ENCODE peak calls at places on chromosomes 7 and 10, in four cellular contexts. J is K562, O is HepG2, V is GM12878. F is an unnamed sample.

GRCh38 chr7:74453321-74454011 is at the start of gene GTF2IRD1:
- DNase-seq in V (no peak), J (peak), O (peak), F (no peak)

GRCh38 chr10:35251373-35252100 is 84.8 kb upstream of the CCNY start:
- DNase-seq in V (no peak), O (no peak), J (no peak), F (no peak)

GRCh38 chr7:33614357-33615132 is 290.8 kb upstream of the BMPER start:
- DNase-seq in J (no peak), O (no peak), V (no peak), F (no peak)

GRCh38 chr7:124369310-124369709 is 336.4 kb upstream of the TMEM229A start:
- DNase-seq in V (no peak), O (no peak), J (no peak), F (no peak)

GRCh38 chr7:51606601-51607154 is 290.1 kb upstream of the COBL start:
- DNase-seq in V (no peak), J (no peak), O (no peak), F (peak)

GRCh38 chr10:114726820-114727271 is 68.8 kb upstream of the ABLIM1 start:
- DNase-seq in J (no peak), V (no peak), O (no peak), F (no peak)

GRCh38 chr10:44426247-44427034 is 41.5 kb upstream of the CXCL12 start:
- DNase-seq in O (no peak), J (no peak), V (no peak), F (no peak)

GRCh38 chr10:132054564-132054963 is 11.2 kb upstream of the JAKMIP3 start:
- DNase-seq in V (no peak), O (no peak), J (no peak), F (no peak)

GRCh38 chr10:3330687-3331086 is 158.1 kb upstream of the PITRM1 start:
- DNase-seq in V (no peak), J (no peak), O (no peak), F (no peak)

GRCh38 chr7:77979219-77979618 is 180.6 kb downstream of the PHTF2 start:
- DNase-seq in V (no peak), J (peak), O (no peak), F (no peak)

GRCh38 chr7:78224923-78225322 is 426.4 kb downstream of the PHTF2 start:
- DNase-seq in J (no peak), O (no peak), V (no peak), F (no peak)

GRCh38 chr10:124701881-124702656 is 42.1 kb downstream of the FAM53B start:
- DNase-seq in O (no peak), J (no peak), V (no peak), F (no peak)

GRCh38 chr7:119026391-119026790 is 801.9 kb downstream of the ANKRD7 start:
- DNase-seq in O (no peak), V (no peak), J (no peak), F (no peak)

GRCh38 chr7:157550300-157551275 is 213.8 kb downstream of the DNAJB6 start:
- DNase-seq in V (no peak), J (no peak), O (no peak), F (no peak)

GRCh38 chr10:12701696-12702095 is 299.8 kb downstream of the CCDC3 start:
- DNase-seq in J (no peak), V (no peak), O (no peak), F (no peak)
- TF ChIP-seq JUND in J (no peak), V (no peak), O (no peak), F (no peak)

GRCh38 chr7:31051598-31052503 is at the start of gene ADCYAP1R1:
- DNase-seq in J (no peak), V (no peak), O (no peak), F (no peak)
- TF ChIP-seq SP1 in J (no peak), V (no peak), O (no peak), F (no peak)

GRCh38 chr10:68212721-68213352 is 19.1 kb downstream of the ATOH7 start:
- DNase-seq in V (no peak), O (peak), J (peak), F (no peak)

GRCh38 chr10:68211635-68212034 is 20.3 kb downstream of the ATOH7 start:
- DNase-seq in J (no peak), V (no peak), O (no peak), F (no peak)

GRCh38 chr10:68202965-68203358 is 29.0 kb downstream of the ATOH7 start:
- DNase-seq in V (no peak), J (no peak), O (no peak), F (no peak)

DNA sequence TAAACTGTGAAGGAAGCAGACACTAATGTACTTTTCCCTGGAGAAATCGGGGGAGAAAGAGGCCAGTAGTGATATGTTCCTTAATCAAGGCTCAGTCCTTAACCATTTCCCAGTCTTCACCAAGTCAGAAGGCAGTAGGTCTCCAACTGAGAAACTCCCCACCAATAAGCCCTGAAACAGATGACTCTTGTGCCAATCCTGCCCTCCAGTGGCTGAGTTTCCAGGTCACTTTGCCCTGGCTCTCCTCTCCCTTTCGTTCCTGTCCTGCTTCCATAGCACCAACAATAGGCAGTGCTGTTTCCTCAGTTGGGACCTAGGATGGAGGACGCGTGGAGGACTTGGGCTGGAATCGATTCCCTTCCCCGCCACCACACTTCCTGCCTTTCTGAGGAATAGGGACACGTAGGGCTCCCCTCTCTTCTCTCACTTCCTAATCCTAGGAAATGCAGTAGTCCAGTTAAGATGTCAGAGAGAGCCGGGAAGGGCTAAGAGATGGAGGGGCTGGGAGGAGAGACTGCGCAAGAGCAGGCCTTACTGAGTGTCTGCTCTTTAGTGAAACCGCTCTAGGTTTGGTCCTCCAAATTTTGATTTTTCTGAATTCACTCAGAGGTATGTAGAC is 23.4 kb downstream of the ATOH7 start:
- DNase-seq in O (peak), V (peak), J (peak), F (peak)
- TF ChIP-seq ZBTB33 in O (no peak), V (no peak), J (no peak), F (no peak)

DNA sequence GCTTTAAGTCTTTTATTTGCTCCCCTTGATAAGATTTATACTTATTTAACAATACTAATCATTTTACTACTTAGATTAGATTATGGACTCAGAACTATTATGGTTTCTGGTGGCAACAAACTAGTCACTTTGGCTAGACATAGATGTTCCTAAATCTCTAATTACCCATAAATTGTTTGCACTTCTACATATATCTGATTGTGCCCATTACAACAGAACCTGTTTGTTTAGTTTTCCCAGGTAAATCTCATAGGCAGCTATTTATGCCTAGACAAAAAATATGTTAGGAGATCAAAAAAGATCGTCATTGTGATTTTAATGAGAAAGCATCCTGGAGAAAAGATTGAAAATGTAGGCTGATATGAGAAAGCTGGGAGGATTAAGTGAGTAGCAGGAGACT is 14.4 kb downstream of the UBN2 start:
- DNase-seq in J (no peak), V (no peak), O (no peak), F (no peak)
- TF ChIP-seq JUND in J (no peak), V (no peak), O (no peak), F (no peak)

GRCh38 chr7:140273417-140273816 is 96.6 kb upstream of the KDM7A start:
- DNase-seq in J (no peak), O (no peak), V (no peak), F (no peak)

GRCh38 chr7:140281960-140282359 is 105.2 kb upstream of the KDM7A start:
- DNase-seq in V (no peak), O (no peak), J (no peak), F (no peak)

GRCh38 chr7:140275069-140275961 is 98.5 kb upstream of the KDM7A start:
- DNase-seq in J (peak), O (no peak), V (no peak), F (no peak)

GRCh38 chr7:140281255-140281654 is 104.5 kb upstream of the KDM7A start:
- DNase-seq in O (no peak), J (no peak), V (no peak), F (no peak)

DNA sequence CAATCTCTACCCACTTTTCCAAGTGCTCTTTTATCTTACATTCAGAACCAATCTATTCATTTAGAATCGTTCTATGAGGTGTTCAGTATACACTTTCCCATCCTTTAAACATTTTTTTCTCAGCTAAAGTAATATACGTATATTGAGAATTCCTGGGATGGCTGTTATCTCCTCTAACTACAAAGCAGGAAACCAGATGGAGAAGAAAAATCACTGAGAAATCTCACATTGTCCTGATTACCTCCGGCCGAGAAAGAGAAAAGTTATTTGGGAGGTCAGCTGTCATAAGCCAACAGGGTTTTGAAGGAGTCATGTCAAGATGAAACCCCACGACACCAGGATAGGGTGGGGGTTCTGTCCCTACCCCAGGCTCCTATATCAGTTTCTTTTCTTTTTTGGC is 99.2 kb upstream of the KDM7A start:
- DNase-seq in V (no peak), O (no peak), J (no peak), F (no peak)
- TF ChIP-seq SP1 in V (no peak), O (no peak), J (no peak), F (no peak)

GRCh38 chr7:130223646-130224045 is 16.0 kb downstream of the SSMEM1 start:
- DNase-seq in V (no peak), O (no peak), J (no peak), F (no peak)
- TF ChIP-seq ZBTB33 in V (no peak), O (no peak), J (no peak), F (no peak)

F was measured in HCT116.